ENCODE peak calls at places on chromosomes 3 and 15, in five cellular contexts. W is A549, E is AG04450, L is fibroblast of lung, X is astrocyte of the spinal cord. A is an unnamed sample.

GRCh38 chr3:74633021-74633420 is 18.6 kb upstream of the CNTN3 start:
- DNase-seq in L (peak), E (no peak), W (no peak), X (no peak), A (peak)

GRCh38 chr15:30008156-30008555 is 74.6 kb upstream of the GOLGA8J start:
- DNase-seq in E (no peak), W (no peak), X (no peak), L (no peak), A (peak)

GRCh38 chr15:27231811-27232210 is 260.8 kb downstream of the GABRG3 start:
- DNase-seq in L (no peak), W (no peak), X (no peak), E (no peak), A (no peak)

GRCh38 chr15:39936187-39936586 is 2.3 kb downstream of the EIF2AK4 start:
- DNase-seq in W (no peak), X (peak), E (no peak), L (peak), A (no peak)

GRCh38 chr3:14118400-14119165 is 6.1 kb downstream of the CHCHD4 start:
- DNase-seq in E (no peak), X (no peak), L (no peak), W (no peak), A (peak)

GRCh38 chr3:124504332-124505059 is 225.8 kb upstream of the UMPS start:
- DNase-seq in X (peak), L (peak), E (peak), W (no peak), A (peak)

GRCh38 chr3:38566215-38566528 is 70.0 kb downstream of the EXOG start:
- DNase-seq in E (no peak), L (no peak), W (no peak), X (no peak), A (no peak)

GRCh38 chr3:160804762-160805161 is 48.7 kb downstream of the PPM1L start:
- DNase-seq in E (no peak), W (no peak), X (no peak), L (no peak), A (peak)

GRCh38 chr15:78007965-78008886 is 69.3 kb downstream of the TBC1D2B start:
- DNase-seq in E (peak), W (no peak), X (peak), L (peak), A (peak)

GRCh38 chr3:184261270-184262165 is at the start of gene CAMK2N2:
- DNase-seq in L (peak), W (peak), E (no peak), X (peak), A (peak)

GRCh38 chr15:73881539-73882320 is 8.4 kb downstream of the TBC1D21 start:
- DNase-seq in X (no peak), E (no peak), L (no peak), W (no peak), A (no peak)

GRCh38 chr3:182325213-182325941 is 467.9 kb upstream of the ATP11B start:
- DNase-seq in X (peak), E (no peak), W (no peak), L (peak), A (no peak)

GRCh38 chr15:68770206-68770605 is 50.5 kb downstream of the ANP32A start:
- DNase-seq in L (no peak), X (no peak), W (no peak), E (no peak), A (no peak)

GRCh38 chr15:28026764-28027713 is 72.1 kb downstream of the OCA2 start:
- DNase-seq in E (no peak), X (no peak), W (no peak), L (no peak), A (no peak)

GRCh38 chr3:129664040-129664646 is 57.7 kb upstream of the PLXND1 start:
- DNase-seq in X (no peak), W (no peak), L (no peak), E (no peak), A (no peak)

GRCh38 chr3:105214575-105214974 is 152.1 kb upstream of the ALCAM start:
- DNase-seq in W (no peak), L (no peak), X (no peak), E (no peak), A (no peak)

GRCh38 chr3:137761563-137762503 is 2.3 kb upstream of the SOX14 start:
- DNase-seq in W (no peak), X (no peak), L (no peak), E (no peak), A (no peak)
- H3K4me3 ChIP-seq in W (no peak), X (no peak), L (no peak), E (no peak), A (no peak)

DNA sequence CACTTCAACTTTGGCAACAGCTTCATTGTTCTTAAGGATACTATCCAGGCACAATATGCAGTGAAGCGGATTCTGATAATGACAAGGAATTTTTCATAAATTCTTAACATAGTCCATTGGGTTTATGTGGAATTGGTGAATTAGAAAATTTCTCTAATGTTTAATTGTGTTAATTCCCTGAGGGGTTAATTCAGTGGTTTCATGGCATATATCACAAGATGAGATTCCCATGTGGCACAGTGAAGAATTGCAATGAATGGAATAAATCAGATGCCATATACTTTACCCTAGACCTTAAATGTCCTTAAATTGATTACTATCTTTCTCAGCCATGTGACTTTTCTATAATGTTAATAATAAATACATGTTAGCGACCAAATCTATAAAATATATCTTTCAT is 1244.1 kb downstream of the ROBO2 start:
- DNase-seq in L (no peak), E (no peak), X (no peak), W (no peak), A (no peak)
- TF ChIP-seq CTCF in L (no peak), E (no peak), X (no peak), W (no peak), A (no peak)

GRCh38 chr3:32147935-32148334 is 41.5 kb downstream of the GPD1L start:
- DNase-seq in E (no peak), X (no peak), W (no peak), L (no peak), A (peak)
- H3K4me3 ChIP-seq in E (no peak), X (no peak), W (no peak), L (no peak), A (no peak)

GRCh38 chr15:65660927-65661326 is 39.2 kb downstream of the SLC24A1 start:
- DNase-seq in X (no peak), L (no peak), E (no peak), W (no peak), A (peak)

GRCh38 chr15:65663521-65663920 is 41.8 kb downstream of the SLC24A1 start:
- DNase-seq in W (no peak), X (no peak), E (no peak), L (no peak), A (no peak)

DNA sequence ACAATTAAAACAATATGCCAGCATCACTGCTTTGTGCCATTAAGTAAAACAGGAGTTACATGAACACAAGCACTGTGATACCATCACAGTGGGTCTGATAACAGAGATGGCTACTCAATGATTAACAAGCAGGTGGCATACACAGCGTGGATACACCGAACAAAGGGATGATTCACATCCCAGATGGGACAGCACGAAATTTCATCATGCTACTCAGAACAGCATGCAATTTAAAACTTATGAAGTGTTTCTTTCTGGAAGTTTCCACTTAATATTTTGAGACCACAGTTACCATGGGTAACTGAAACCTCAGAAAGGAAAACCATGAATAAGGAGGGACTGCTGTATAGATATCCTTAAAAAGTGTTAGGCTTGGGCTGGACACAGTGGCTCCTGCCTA is 44.5 kb downstream of the SLC24A1 start:
- DNase-seq in L (peak), E (peak), X (peak), W (no peak), A (peak)
- TF ChIP-seq CTCF in L (no peak), E (no peak), X (no peak), W (no peak), A (no peak)

GRCh38 chr15:42048080-42048820 is 27.4 kb upstream of the PLA2G4E start:
- DNase-seq in L (no peak), E (no peak), W (no peak), X (no peak), A (no peak)
- H3K4me3 ChIP-seq in L (no peak), E (no peak), W (no peak), X (no peak), A (no peak)

A was measured in choroid plexus epithelial cell.